ENCODE peak calls at places on chromosomes 11 and 22, in five cellular contexts. C is transverse colon, G is neural progenitor cell, E is right lobe of liver, N is adrenal gland. K is an unnamed sample.

GRCh38 chr11:27718853-27719574 is 18.8 kb upstream of the BDNF start:
- DNase-seq in C (peak; percentile 12), G (peak; percentile 91), E (peak; percentile 48), N (peak; percentile 41), K (no peak)

GRCh38 chr22:28795071-28795693 is 5.2 kb downstream of the XBP1 start:
- DNase-seq in C (no peak), G (no peak), E (no peak), N (no peak), K (no peak)

GRCh38 chr11:47443028-47443700 is 5.8 kb downstream of the RAPSN start:
- DNase-seq in C (no peak), G (no peak), E (no peak), N (no peak), K (no peak)

GRCh38 chr11:79493555-79494171 is 52.8 kb upstream of the TENM4 start:
- DNase-seq in C (peak; percentile 70), G (peak; percentile 90), E (peak; percentile 81), N (peak; percentile 83), K (peak; percentile 19)

GRCh38 chr22:48554893-48555552 is 1272.7 kb downstream of the BRD1 start:
- DNase-seq in C (no peak), G (peak; percentile 69), E (no peak), N (no peak), K (no peak)

GRCh38 chr22:24189249-24190158 is 8.2 kb downstream of the SUSD2 start:
- DNase-seq in C (peak; percentile 73), G (peak; percentile 85), E (peak; percentile 79), N (peak; percentile 83), K (no peak)

GRCh38 chr11:17506942-17507341 is 30.3 kb upstream of the ABCC8 start:
- DNase-seq in C (no peak), G (no peak), E (no peak), N (no peak), K (no peak)

GRCh38 chr11:126510621-126511370 is 155.3 kb downstream of the ST3GAL4 start:
- DNase-seq in C (no peak), G (peak; percentile 51), E (no peak), N (no peak), K (no peak)

GRCh38 chr22:23796461-23796860 is 9.7 kb downstream of the SMARCB1 start:
- DNase-seq in C (no peak), G (no peak), E (peak; percentile 6), N (no peak), K (no peak)

GRCh38 chr22:41762980-41763779 is 37.3 kb upstream of the CCDC134 start:
- DNase-seq in C (peak; percentile 44), G (peak; percentile 91), E (no peak), N (peak; percentile 28), K (no peak)

GRCh38 chr11:32232516-32232915 is 141.6 kb downstream of the RCN1 start:
- DNase-seq in C (no peak), G (no peak), E (no peak), N (no peak), K (no peak)

GRCh38 chr22:37162221-37163095 is 12.7 kb upstream of the IL2RB start:
- DNase-seq in C (peak; percentile 49), G (no peak), E (no peak), N (no peak), K (no peak)

GRCh38 chr11:60857378-60858232 is 1.9 kb upstream of the PTGDR2 start:
- DNase-seq in C (no peak), G (no peak), E (no peak), N (no peak), K (no peak)

GRCh38 chr22:40241200-40241763 is 63.6 kb downstream of the TNRC6B start:
- DNase-seq in C (no peak), G (no peak), E (no peak), N (no peak), K (no peak)

GRCh38 chr11:61897387-61898246 is 6.3 kb upstream of the FADS3 start:
- DNase-seq in C (peak; percentile 82), G (peak; percentile 86), E (no peak), N (peak; percentile 83), K (no peak)

GRCh38 chr11:130214861-130215530 is 55.4 kb downstream of the ST14 start:
- DNase-seq in C (no peak), G (no peak), E (no peak), N (peak; percentile 8), K (no peak)

GRCh38 chr11:118272001-118272400 is 7.9 kb upstream of the MPZL2 start:
- DNase-seq in C (no peak), G (no peak), E (no peak), N (no peak), K (no peak)

GRCh38 chr22:19356708-19357269 is 65.3 kb upstream of the CLTCL1 start:
- DNase-seq in C (no peak), G (no peak), E (no peak), N (no peak), K (no peak)

GRCh38 chr11:20042717-20043392 is 117.4 kb downstream of the DBX1 start:
- DNase-seq in C (no peak), G (peak; percentile 44), E (no peak), N (no peak), K (no peak)

GRCh38 chr11:111602865-111603632 is 800 bp downstream of the SIK2 start:
- DNase-seq in C (peak; percentile 44), G (peak; percentile 69), E (no peak), N (peak; percentile 26), K (no peak)

GRCh38 chr11:115930276-115930675 is 426.1 kb upstream of the CADM1 start:
- DNase-seq in C (no peak), G (no peak), E (no peak), N (no peak), K (peak; percentile 34)

GRCh38 chr22:49878206-49878605 is 24.6 kb downstream of the ZBED4 start:
- DNase-seq in C (no peak), G (no peak), E (no peak), N (no peak), K (no peak)

GRCh38 chr11:102004220-102004619 is 43.0 kb upstream of the CFAP300 start:
- DNase-seq in C (no peak), G (no peak), E (no peak), N (no peak), K (no peak)

GRCh38 chr11:131993291-131993690 is 622.9 kb downstream of the NTM start:
- DNase-seq in C (no peak), G (no peak), E (no peak), N (no peak), K (no peak)

DNA sequence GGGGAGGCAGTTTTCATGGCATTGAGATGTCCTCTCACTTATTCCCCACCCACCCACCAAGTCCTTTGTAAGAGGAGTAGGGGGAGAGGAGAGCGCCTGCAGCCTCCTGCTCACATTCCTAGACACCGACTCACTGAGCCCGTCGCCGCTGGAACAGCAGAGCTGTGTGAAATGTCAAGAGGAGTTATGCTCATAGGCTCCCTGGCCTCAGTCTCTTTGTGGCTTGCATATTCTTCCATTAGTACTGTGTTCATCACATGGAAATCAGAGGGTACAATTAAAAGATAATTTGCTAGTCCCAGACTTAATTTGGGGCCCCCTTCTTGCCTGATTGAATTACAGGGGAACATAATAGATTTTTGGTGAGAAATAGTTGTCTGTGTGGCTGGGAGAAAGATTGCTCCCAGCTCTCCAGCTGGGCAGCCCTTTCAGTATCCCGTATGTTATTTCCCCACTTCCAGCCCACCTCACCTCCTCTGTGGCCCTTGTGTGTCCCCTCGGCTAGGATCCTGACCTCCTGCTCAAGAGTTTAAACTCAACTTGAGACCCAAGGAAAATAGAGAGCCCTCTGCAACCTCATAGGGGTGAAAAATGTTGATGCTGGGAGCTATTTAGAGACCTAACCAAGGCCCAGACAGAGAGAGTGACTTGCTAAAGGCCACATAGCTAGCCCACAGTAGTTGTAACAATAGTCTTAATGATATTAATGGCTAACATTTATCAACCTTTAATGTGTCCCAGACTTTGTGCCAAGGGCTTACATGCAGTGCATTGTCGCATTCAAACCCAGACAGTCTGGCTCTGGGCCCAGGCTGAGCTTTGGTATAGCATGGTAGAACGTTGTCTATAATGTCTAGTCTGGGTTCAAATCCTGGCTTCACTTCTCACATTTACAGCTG is 32.2 kb downstream of the LIMK2 start:
- DNase-seq in C (no peak), G (peak; percentile 46), E (no peak), N (peak; percentile 45), K (peak; percentile 65)
- H3K4me3 ChIP-seq in C (no peak overlapping the region), G (no peak overlapping the region), E (no peak overlapping the region), N (no peak overlapping the region), K (no peak overlapping the region)

GRCh38 chr11:86904001-86904400 is 51.2 kb downstream of the FZD4 start:
- DNase-seq in C (no peak), G (no peak), E (no peak), N (no peak), K (no peak)
- H3K36me3 ChIP-seq in C (no peaks in the 10 kb centered on the region), G (no peaks in the 10 kb centered on the region), E (no peaks in the 10 kb centered on the region), N (no peaks in the 10 kb centered on the region), K (no peaks in the 10 kb centered on the region)

DNA sequence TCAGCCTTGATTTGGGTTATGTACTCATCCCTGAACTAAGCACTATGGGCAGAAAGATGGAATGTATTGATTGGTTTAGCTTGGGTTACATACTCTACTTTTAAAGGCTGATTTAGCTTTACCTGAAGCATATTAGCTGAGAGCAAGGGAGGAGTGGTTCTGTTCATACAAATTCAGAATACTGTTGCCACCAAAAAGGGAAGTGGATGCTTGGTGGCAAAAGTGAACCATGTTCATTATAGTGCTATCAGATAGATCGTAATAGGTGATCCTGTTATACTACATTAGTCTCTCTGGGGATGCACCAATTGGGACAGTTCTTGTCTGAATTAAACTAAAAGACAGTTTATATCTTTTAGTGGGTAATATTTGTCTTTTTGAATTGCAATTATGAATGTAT is 44.5 kb upstream of the RRM1 start:
- DNase-seq in C (no peak), G (no peak), E (no peak), N (no peak), K (no peak)
- TF ChIP-seq CTCF in C (no peak), G (no peak), E (no peak), N (no peak), K (no peak)

DNA sequence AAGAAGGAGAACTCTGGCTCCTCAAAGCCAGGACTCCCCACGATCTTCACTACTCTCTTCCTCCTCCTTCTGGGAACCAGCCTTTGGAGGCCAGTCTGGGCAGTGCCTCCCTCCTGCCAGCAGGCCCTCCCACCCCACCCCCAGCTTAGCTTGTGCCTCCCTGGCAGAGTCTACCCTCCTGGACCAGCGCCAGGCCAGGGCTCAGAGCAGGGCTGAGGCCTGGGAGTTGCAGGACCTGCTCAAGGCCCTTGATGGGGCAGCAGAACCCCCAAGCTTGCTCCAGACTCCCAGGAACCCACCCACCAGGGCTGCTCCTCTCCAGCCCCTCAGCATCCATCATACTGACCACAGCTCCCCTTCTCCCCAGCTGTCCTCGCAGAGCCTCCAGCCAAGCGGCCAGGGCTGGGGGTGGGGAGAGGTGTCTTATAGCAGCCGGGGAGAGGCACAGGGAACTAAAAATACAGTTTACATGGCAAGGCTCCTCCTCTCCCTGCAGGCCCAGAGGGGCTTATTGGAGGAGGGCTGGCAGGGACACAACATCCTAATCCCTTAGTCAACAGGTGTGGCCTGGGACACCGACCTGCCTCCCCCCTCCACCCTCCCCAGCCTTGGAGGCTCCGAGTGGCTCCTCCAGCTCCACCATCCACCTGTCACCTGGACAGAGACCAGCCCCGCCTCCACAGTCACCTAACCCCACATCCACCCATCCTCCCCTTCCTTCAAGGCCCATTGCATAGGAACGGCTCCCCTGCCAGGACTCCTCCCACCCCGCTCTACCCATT is 5.2 kb upstream of the MB start:
- DNase-seq in C (peak; percentile 83), G (peak; percentile 66), E (no peak), N (peak; percentile 59), K (no peak)
- H3K4me3 ChIP-seq in C (no peak overlapping the region), G (no peak overlapping the region), E (no peak overlapping the region), N (no peak overlapping the region), K (no peak overlapping the region)